ENCODE peak calls at places on chromosomes 7 and 10, in six cellular contexts. N is GM23338, X is HL-60, U is MM.1S, W is aorta, Q is small intestine. O is an unnamed sample.

GRCh38 chr7:50653997-50654425 is 88.8 kb upstream of the DDC start:
- DNase-seq in N (no peak), X (no peak), U (no peak), W (peak), Q (no peak), O (no peak)

GRCh38 chr10:104262055-104262454 is 6.9 kb upstream of the GSTO2 start:
- DNase-seq in N (no peak), X (no peak), U (no peak), W (no peak), Q (no peak), O (no peak)

GRCh38 chr7:150382123-150382843 is 3.2 kb downstream of the ZNF775 start:
- DNase-seq in N (no peak), X (no peak), U (peak), W (no peak), Q (no peak), O (no peak)

GRCh38 chr7:55052081-55052480 is 33.3 kb downstream of the EGFR start:
- DNase-seq in N (no peak), X (no peak), U (no peak), W (no peak), Q (no peak), O (no peak)

GRCh38 chr10:103778358-103779139 is 76.8 kb downstream of the SH3PXD2A start:
- DNase-seq in N (no peak), X (no peak), U (no peak), W (no peak), Q (no peak), O (no peak)

GRCh38 chr7:13420711-13421110 is 568.8 kb downstream of the ETV1 start:
- DNase-seq in N (no peak), X (no peak), U (no peak), W (no peak), Q (no peak), O (no peak)

GRCh38 chr7:27094304-27095049 is 1.3 kb downstream of the HOXA1 start:
- DNase-seq in N (no peak), X (no peak), U (no peak), W (no peak), Q (no peak), O (no peak)

GRCh38 chr7:27991006-27991528 is 189.5 kb downstream of the JAZF1 start:
- DNase-seq in N (no peak), X (no peak), U (peak), W (no peak), Q (no peak), O (no peak)

GRCh38 chr10:5624701-5625100 is 41.7 kb downstream of the ASB13 start:
- DNase-seq in N (no peak), X (no peak), U (no peak), W (no peak), Q (no peak), O (no peak)

GRCh38 chr10:79017882-79018550 is 50.8 kb upstream of the ZMIZ1 start:
- DNase-seq in N (no peak), X (no peak), U (no peak), W (peak), Q (no peak), O (no peak)

GRCh38 chr10:60687679-60688078 is 90.6 kb upstream of the CDK1 start:
- DNase-seq in N (no peak), X (no peak), U (no peak), W (no peak), Q (no peak), O (no peak)

GRCh38 chr10:110212119-110213006 is 5.0 kb downstream of the MXI1 start:
- DNase-seq in N (no peak), X (peak), U (peak), W (no peak), Q (peak), O (peak)

GRCh38 chr7:99141334-99141733 is 2.6 kb downstream of the SMURF1 start:
- DNase-seq in N (no peak), X (no peak), U (no peak), W (no peak), Q (no peak), O (no peak)

GRCh38 chr7:108451296-108451848 is 4.9 kb downstream of the NRCAM start:
- DNase-seq in N (no peak), X (no peak), U (no peak), W (no peak), Q (no peak), O (no peak)

GRCh38 chr7:122550545-122550944 is 148.4 kb downstream of the RNF133 start:
- DNase-seq in N (peak), X (no peak), U (no peak), W (no peak), Q (no peak), O (no peak)

GRCh38 chr10:79490400-79491081 is 21.8 kb upstream of the EIF5AL1 start:
- DNase-seq in N (no peak), X (no peak), U (no peak), W (no peak), Q (no peak), O (no peak)

GRCh38 chr10:14386202-14386593 is 55.5 kb upstream of the FRMD4A start:
- DNase-seq in N (no peak), X (no peak), U (peak), W (peak), Q (no peak), O (no peak)

GRCh38 chr7:93310346-93310745 is 78.2 kb downstream of the VPS50 start:
- DNase-seq in N (no peak), X (no peak), U (no peak), W (no peak), Q (no peak), O (no peak)

GRCh38 chr7:55550010-55550409 is 22.3 kb downstream of the VOPP1 start:
- DNase-seq in N (no peak), X (no peak), U (peak), W (no peak), Q (peak), O (peak)

GRCh38 chr7:41955475-41956243 is 252.8 kb upstream of the INHBA start:
- DNase-seq in N (peak), X (peak), U (no peak), W (peak), Q (peak), O (no peak)

GRCh38 chr7:28168393-28169158 is 12.0 kb downstream of the JAZF1 start:
- DNase-seq in N (no peak), X (no peak), U (no peak), W (no peak), Q (no peak), O (peak)

GRCh38 chr7:105691692-105692564 is 110.6 kb upstream of the EFCAB10 start:
- DNase-seq in N (peak), X (no peak), U (peak), W (peak), Q (peak), O (peak)

GRCh38 chr7:104196161-104196560 is 11.7 kb downstream of the ORC5 start:
- DNase-seq in N (no peak), X (no peak), U (peak), W (no peak), Q (no peak), O (no peak)

GRCh38 chr10:23294638-23295247 is 49.9 kb downstream of the C10orf67 start:
- DNase-seq in N (peak), X (no peak), U (peak), W (no peak), Q (no peak), O (peak)

GRCh38 chr10:101682172-101682825 is 12.7 kb downstream of the FBXW4 start:
- DNase-seq in N (no peak), X (no peak), U (no peak), W (no peak), Q (peak), O (peak)

GRCh38 chr7:128812514-128813168 is 17.6 kb upstream of the FLNC start:
- DNase-seq in N (no peak), X (no peak), U (peak), W (no peak), Q (peak), O (no peak)

GRCh38 chr7:36315309-36315948 is 74.2 kb upstream of the ANLN start:
- DNase-seq in N (peak), X (no peak), U (no peak), W (no peak), Q (peak), O (peak)

GRCh38 chr10:20091698-20092097 is 275.5 kb downstream of the PLXDC2 start:
- DNase-seq in N (no peak), X (no peak), U (no peak), W (no peak), Q (peak), O (no peak)

GRCh38 chr7:28013019-28013418 is 167.6 kb downstream of the JAZF1 start:
- DNase-seq in N (no peak), X (no peak), U (no peak), W (no peak), Q (no peak), O (peak)

GRCh38 chr10:17428616-17429097 is 25.7 kb downstream of the ST8SIA6 start:
- DNase-seq in N (peak), X (no peak), U (peak), W (no peak), Q (peak), O (no peak)

GRCh38 chr10:26804418-26805393 is 56.1 kb downstream of the ABI1 start:
- DNase-seq in N (no peak), X (no peak), U (no peak), W (no peak), Q (no peak), O (no peak)

GRCh38 chr10:130045091-130045652 is 65.5 kb downstream of the C10orf143 start:
- DNase-seq in N (peak), X (no peak), U (no peak), W (peak), Q (peak), O (no peak)

GRCh38 chr10:35195361-35196306 is 69.0 kb downstream of the CREM start:
- DNase-seq in N (peak), X (peak), U (peak), W (no peak), Q (peak), O (peak)

GRCh38 chr7:88203401-88203800 is 16.4 kb downstream of the SRI start:
- DNase-seq in N (no peak), X (no peak), U (no peak), W (no peak), Q (no peak), O (no peak)

GRCh38 chr7:27600247-27600646 is 62.4 kb downstream of the HIBADH start:
- DNase-seq in N (no peak), X (no peak), U (no peak), W (no peak), Q (no peak), O (no peak)

GRCh38 chr7:156949541-156950380 is at the start of gene NOM1:
- DNase-seq in N (peak), X (peak), U (peak), W (peak), Q (peak), O (peak)

GRCh38 chr10:129921801-129922597 is 42.1 kb downstream of the EBF3 start:
- DNase-seq in N (no peak), X (no peak), U (no peak), W (peak), Q (no peak), O (no peak)

GRCh38 chr7:76302299-76303056 is at the start of gene HSPB1:
- DNase-seq in N (peak), X (no peak), U (peak), W (peak), Q (peak), O (peak)

GRCh38 chr10:126042906-126043305 is 146.5 kb downstream of the FANK1 start:
- DNase-seq in N (no peak), X (no peak), U (no peak), W (no peak), Q (no peak), O (no peak)

GRCh38 chr10:79111846-79112614 is 43.3 kb downstream of the ZMIZ1 start:
- DNase-seq in N (no peak), X (no peak), U (no peak), W (no peak), Q (no peak), O (no peak)

DNA sequence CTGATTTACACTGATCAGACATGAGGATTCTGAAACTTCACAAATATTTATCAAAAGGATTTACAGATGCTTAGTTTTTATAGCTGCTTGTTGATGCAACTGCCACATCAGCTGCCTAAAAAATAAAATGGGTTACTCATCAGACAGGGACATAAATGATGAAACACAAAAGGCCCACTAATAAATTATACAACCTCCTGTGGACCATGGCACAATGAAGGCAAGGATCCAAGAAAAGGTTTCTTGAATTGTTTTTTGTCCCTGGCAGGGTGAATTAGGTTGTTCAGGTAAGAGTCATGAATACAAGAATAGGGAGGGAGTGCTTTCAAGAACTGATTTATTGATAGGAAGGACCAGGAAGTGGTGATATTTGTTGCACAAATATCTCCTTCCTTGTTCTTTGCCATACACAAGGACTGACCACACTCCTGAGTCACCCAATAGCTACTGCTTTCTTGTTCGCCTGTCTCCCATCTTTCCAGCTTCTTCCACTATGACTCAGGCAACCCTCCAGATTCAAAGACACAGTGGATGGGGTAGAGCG is 234.5 kb downstream of the AHR start:
- DNase-seq in N (no peak), X (no peak), U (no peak), W (no peak), Q (peak), O (no peak)
- H3K27ac ChIP-seq in N (no peak), X (no peak), U (no peak), W (no peak), Q (peak), O (no peak)

GRCh38 chr10:49504528-49504927 is 34.4 kb downstream of the ERCC6 start:
- DNase-seq in N (no peak), X (no peak), U (no peak), W (no peak), Q (no peak), O (no peak)

GRCh38 chr10:49505076-49505475 is 33.8 kb downstream of the ERCC6 start:
- DNase-seq in N (no peak), X (no peak), U (no peak), W (no peak), Q (no peak), O (no peak)

GRCh38 chr10:49508249-49508648 is 30.7 kb downstream of the ERCC6 start:
- DNase-seq in N (no peak), X (no peak), U (no peak), W (no peak), Q (peak), O (no peak)

GRCh38 chr10:49508654-49509053 is 30.3 kb downstream of the ERCC6 start:
- DNase-seq in N (no peak), X (no peak), U (no peak), W (no peak), Q (no peak), O (no peak)

DNA sequence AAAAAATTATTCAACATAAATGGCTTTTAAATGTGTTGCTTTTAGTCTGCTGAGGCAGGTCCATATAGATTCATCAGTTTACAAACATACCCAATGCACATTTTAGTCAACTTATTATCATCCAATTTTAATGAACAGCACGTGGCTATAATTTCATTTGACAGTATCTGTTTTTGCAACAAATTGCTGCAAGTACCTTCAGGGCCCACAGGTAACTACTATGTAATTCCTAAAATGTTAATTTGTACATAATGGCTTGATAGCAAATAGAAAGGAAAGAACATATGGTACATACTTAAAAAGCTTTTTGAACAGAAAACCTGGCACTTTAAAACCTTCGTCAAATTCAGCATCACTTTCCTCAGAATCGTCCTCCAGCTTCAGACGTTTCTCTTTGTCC is 33.3 kb downstream of the ERCC6 start:
- DNase-seq in N (no peak), X (no peak), U (no peak), W (no peak), Q (no peak), O (no peak)
- H3K27ac ChIP-seq in N (no peak), X (no peak), U (no peak), W (no peak), Q (no peak), O (no peak)

GRCh38 chr7:79820387-79820786 is 314.2 kb upstream of the GNAI1 start:
- DNase-seq in N (peak), X (no peak), U (no peak), W (peak), Q (no peak), O (no peak)
- H3K27ac ChIP-seq in N (no peak), X (no peak), U (no peak), W (no peak), Q (no peak), O (no peak)

DNA sequence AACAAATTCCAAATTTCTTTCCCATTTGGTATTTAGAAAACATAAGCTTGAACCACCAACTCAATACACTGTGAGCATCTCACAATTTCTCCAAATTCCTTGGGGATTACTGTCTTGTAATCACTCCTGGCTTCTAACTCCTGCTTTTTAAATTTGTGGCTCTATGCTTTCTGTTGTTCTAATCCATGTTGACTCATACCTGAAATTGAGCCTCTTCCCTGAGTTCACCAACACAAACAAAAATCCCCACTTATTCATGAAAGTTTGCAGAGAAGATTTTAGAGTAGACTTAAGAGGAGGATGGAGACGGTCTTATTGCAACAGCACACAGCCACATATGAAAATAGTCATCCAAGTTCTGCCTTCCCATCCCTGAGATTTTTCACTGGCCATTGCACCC is 252.5 kb downstream of the PTEN start:
- DNase-seq in N (no peak), X (no peak), U (no peak), W (no peak), Q (no peak), O (no peak)
- H3K27ac ChIP-seq in N (no peak), X (no peak), U (no peak), W (no peak), Q (no peak), O (no peak)

DNA sequence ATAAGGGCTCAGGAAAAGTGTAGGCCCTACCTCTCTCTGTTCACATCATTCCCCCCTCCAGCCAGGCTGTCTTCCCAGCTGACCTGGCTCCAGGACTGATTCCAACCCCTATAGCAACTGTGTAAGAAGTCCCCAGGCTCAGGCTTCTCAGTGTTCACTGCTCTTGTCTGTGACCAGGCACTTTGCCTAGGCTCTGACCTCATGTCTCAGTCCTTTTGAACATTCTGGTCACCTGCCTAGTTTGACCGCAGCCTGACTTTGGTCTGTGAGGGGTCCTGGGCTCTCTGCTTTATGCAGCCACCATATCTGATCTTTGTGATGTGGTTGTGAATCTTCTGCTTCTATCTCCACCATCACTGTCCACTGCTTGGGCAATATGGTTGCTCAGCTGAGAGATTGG is 24.5 kb downstream of the HIF1AN start:
- DNase-seq in N (no peak), X (no peak), U (no peak), W (no peak), Q (no peak), O (no peak)
- H3K27ac ChIP-seq in N (no peak), X (no peak), U (no peak), W (no peak), Q (no peak), O (no peak)

GRCh38 chr7:2245883-2246679 is 4.1 kb downstream of the NUDT1 start:
- DNase-seq in N (no peak), X (no peak), U (no peak), W (no peak), Q (no peak), O (no peak)

GRCh38 chr7:2243483-2243840 is 1.4 kb downstream of the NUDT1 start:
- DNase-seq in N (no peak), X (no peak), U (no peak), W (no peak), Q (no peak), O (no peak)

GRCh38 chr7:2241580-2242540 is at the start of the genes MRM2 and NUDT1:
- DNase-seq in N (peak), X (peak), U (peak), W (peak), Q (peak), O (peak)

GRCh38 chr7:2244404-2244803 is 2.4 kb downstream of the NUDT1 start:
- DNase-seq in N (no peak), X (no peak), U (no peak), W (no peak), Q (no peak), O (no peak)

DNA sequence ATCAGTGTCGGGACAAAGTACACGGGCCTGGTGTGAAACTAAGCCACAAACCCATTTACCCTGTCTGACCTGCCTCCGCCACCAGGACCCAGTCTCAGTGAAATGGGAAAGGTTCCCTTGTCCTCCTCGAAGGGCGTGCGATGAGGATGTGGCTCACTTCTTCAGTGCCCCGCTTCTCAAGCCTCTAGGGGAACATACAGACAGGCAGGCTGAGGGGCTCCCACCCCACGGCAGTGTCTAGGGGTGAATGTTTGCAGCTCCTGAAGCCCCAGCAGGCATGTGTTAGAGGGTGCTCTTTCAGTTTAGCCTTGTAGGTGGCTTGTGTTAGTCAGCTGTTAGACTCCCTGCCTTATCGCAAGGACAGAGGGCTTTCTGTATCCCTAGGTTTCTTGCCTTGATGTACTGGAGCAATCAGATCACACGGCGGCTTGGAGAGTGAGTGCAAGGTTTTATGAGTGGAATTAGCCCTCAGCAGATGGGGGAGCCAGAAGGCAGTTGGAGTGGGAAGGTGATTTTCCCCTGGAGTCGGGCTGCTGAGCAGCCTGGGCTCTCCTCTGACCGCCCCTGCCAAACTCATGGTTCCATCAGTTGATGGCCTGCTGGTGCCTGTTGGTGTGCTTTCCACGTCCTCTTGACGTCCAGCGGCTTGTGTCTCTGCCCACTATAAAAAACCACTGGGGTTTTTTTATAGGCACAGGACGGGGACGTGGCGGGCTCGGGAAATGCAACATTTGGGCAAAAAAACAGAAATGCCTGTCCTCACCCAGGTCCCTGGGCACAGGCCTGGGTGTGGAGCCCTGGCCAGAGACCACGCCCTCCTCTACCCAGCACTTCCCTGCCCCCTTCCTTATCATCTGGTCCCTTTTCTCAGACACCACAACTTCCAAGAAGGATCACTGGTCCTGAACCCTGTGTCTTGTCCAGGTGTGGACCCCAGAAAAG is 786 bp downstream of the NUDT1 start:
- DNase-seq in N (peak), X (no peak), U (peak), W (no peak), Q (peak), O (peak)
- H3K27ac ChIP-seq in N (peak), X (peak), U (peak), W (no peak), Q (peak), O (peak)

GRCh38 chr7:129831424-129832058 is 121.2 kb downstream of the UBE2H start:
- DNase-seq in N (peak), X (no peak), U (no peak), W (no peak), Q (no peak), O (no peak)
- H3K27ac ChIP-seq in N (no peak), X (no peak), U (no peak), W (peak), Q (no peak), O (no peak)

O was measured in OCI-LY7.